ENCODE peak calls at places on chromosomes 11 and 22, in five cellular contexts. R is PC-9, M is NCI-H748 treated with DMSO at 0.1 percent for 48 hours, C is ureter, X is colonic mucosa. U is an unnamed sample.

GRCh38 chr11:67276821-67277230 is 10.6 kb downstream of the GRK2 start:
- DNase-seq in R (no peak), M (no peak), C (no peak), X (peak; percentile 67), U (peak; percentile 60)

GRCh38 chr11:93613432-93613831 is 48.0 kb upstream of the CEP295 start:
- DNase-seq in C (no peak), R (no peak), M (no peak), X (no peak), U (no peak)

GRCh38 chr11:70466154-70466553 is 67.8 kb downstream of the CTTN start:
- DNase-seq in R (no peak), M (no peak), C (no peak), X (no peak), U (no peak)

GRCh38 chr11:27717377-27717776 is 17.1 kb upstream of the BDNF start:
- DNase-seq in R (no peak), X (no peak), C (no peak), M (no peak), U (no peak)

GRCh38 chr11:44248109-44248508 is 61.8 kb downstream of the ALX4 start:
- DNase-seq in R (no peak), C (no peak), M (no peak), X (no peak), U (no peak)

GRCh38 chr11:118870396-118871343 is 13.0 kb upstream of the CXCR5 start:
- DNase-seq in M (no peak), R (peak; percentile 64), X (peak; percentile 30), C (peak; percentile 60), U (no peak)

GRCh38 chr11:74282863-74283484 is 28.5 kb downstream of the P4HA3 start:
- DNase-seq in M (no peak), C (no peak), X (no peak), R (peak; percentile 18), U (no peak)

GRCh38 chr11:40338739-40339138 is 1120.7 kb downstream of the LRRC4C start:
- DNase-seq in M (no peak), R (no peak), C (no peak), X (no peak), U (no peak)

GRCh38 chr11:68372625-68373024 is 60.2 kb downstream of the LRP5 start:
- DNase-seq in R (no peak), C (no peak), M (no peak), X (no peak), U (no peak)

GRCh38 chr11:26134481-26135355 is 197.2 kb upstream of the ANO3 start:
- DNase-seq in X (no peak), C (no peak), M (no peak), R (no peak), U (no peak)

GRCh38 chr22:36469094-36469710 is 12.2 kb downstream of the TXN2 start:
- DNase-seq in R (no peak), X (no peak), C (no peak), M (no peak), U (no peak)

GRCh38 chr11:63944987-63945386 is 6.2 kb downstream of the NAA40 start:
- DNase-seq in M (no peak), X (peak; percentile 38), R (no peak), C (no peak), U (no peak)

GRCh38 chr11:127350476-127350875 is 349.9 kb upstream of the KIRREL3 start:
- DNase-seq in R (no peak), M (no peak), C (no peak), X (no peak), U (no peak)

GRCh38 chr22:42229455-42230149 is 40.9 kb downstream of the TCF20 start:
- DNase-seq in X (no peak), C (no peak), R (no peak), M (no peak), U (no peak)

GRCh38 chr22:35657571-35658312 is 9.5 kb downstream of the APOL6 start:
- DNase-seq in X (no peak), C (no peak), M (no peak), R (no peak), U (no peak)

GRCh38 chr22:28345304-28345703 is 334.3 kb downstream of the TTC28 start:
- DNase-seq in R (no peak), C (no peak), M (no peak), X (no peak), U (no peak)

GRCh38 chr22:24985824-24986214 is 33.3 kb downstream of the KIAA1671 start:
- DNase-seq in X (no peak), M (no peak), R (no peak), C (no peak), U (peak; percentile 52)

GRCh38 chr11:114200351-114200750 is 95.8 kb upstream of the NNMT start:
- DNase-seq in C (no peak), M (no peak), R (no peak), X (no peak), U (no peak)

GRCh38 chr11:116387623-116388022 is 385.2 kb downstream of the BUD13 start:
- DNase-seq in R (no peak), X (no peak), C (no peak), M (no peak), U (no peak)

GRCh38 chr11:29448246-29448877 is 568.5 kb downstream of the KCNA4 start:
- DNase-seq in X (no peak), C (no peak), R (no peak), M (peak; percentile 6), U (no peak)